ENCODE peak calls at places on chromosomes 4 and X, in seven cellular contexts. K is brain microvascular endothelial cell; N is stimulated activated CD4-positive, alpha-beta T cell treated with anti-CD3 and anti-CD28 coated beads, TNF-alpha, amount 100 ng/mL, for 48 hours; G is WERI-Rb-1; J is fibroblast of the conjunctiva; L is ELR; D is cardiac fibroblast. F is an unnamed sample.
A peak's percentile ranks its signal among the peaks of the same experiment; 100 is the strongest.

GRCh38 chrX:34956915-34957314 is 14.3 kb downstream of the FAM47B start:
- DNase-seq in K (no peak), N (no peak), G (no peak), J (peak; percentile 9), L (peak; percentile 78), D (peak; percentile 68), F (no peak)

GRCh38 chr4:146643812-146644401 is 5.2 kb downstream of the POU4F2 start:
- DNase-seq in K (no peak), N (no peak), G (no peak), J (no peak), L (peak; percentile 46), D (peak; percentile 48), F (peak; percentile 31)

GRCh38 chrX:154396948-154397887 is 959 bp upstream of the RPL10 start:
- DNase-seq in K (no peak), N (no peak), G (peak; percentile 91), J (no peak), L (peak; percentile 78), D (peak; percentile 71), F (peak; percentile 68)

GRCh38 chr4:163331629-163332360 is 601 bp downstream of the NPY1R start:
- DNase-seq in K (no peak), N (no peak), G (peak; percentile 51), J (no peak), L (peak; percentile 21), D (peak; percentile 18), F (no peak)

GRCh38 chrX:2317527-2318055 is 183.2 kb downstream of the DHRSX start:
- DNase-seq in K (no peak), N (no peak), G (no peak), J (no peak), L (no peak), D (no peak), F (no peak)

GRCh38 chrX:120736989-120737388 is 107.1 kb upstream of the C1GALT1C1 start:
- DNase-seq in K (peak; percentile 27), N (no peak), G (no peak), J (no peak), L (peak; percentile 83), D (peak; percentile 56), F (no peak)

GRCh38 chr4:26080876-26081628 is 167.0 kb downstream of the SMIM20 start:
- DNase-seq in K (no peak), N (no peak), G (no peak), J (no peak), L (no peak), D (no peak), F (no peak)

GRCh38 chrX:24676403-24677024 is 17.2 kb upstream of the POLA1 start:
- DNase-seq in K (no peak), N (no peak), G (no peak), J (no peak), L (peak; percentile 16), D (peak; percentile 15), F (peak; percentile 46)

GRCh38 chrX:123424546-123424945 is 240.5 kb downstream of the GRIA3 start:
- DNase-seq in K (peak; percentile 43), N (no peak), G (no peak), J (no peak), L (peak; percentile 25), D (peak; percentile 61), F (no peak)